ENCODE peak calls at places on chromosomes 13 and 19, in four cellular contexts. One of them, this sample, is unnamed.

GRCh38 chr19:3409346-3410064 is 43.1 kb downstream of the NFIC start:
- DNase-seq in uterus: peak; percentile 65
- DNase-seq in neural progenitor cell: no peak
- DNase-seq in astrocyte of the cerebellum: no peak
- DNase-seq in this sample: no peak

GRCh38 chr19:1505991-1506881 is 6.6 kb downstream of the ADAMTSL5 start:
- DNase-seq in uterus: no peak
- DNase-seq in neural progenitor cell: no peak
- DNase-seq in astrocyte of the cerebellum: no peak
- DNase-seq in this sample: no peak

GRCh38 chr13:111153977-111154332 is 38.8 kb downstream of the ARHGEF7 start:
- DNase-seq in uterus: no peak
- DNase-seq in neural progenitor cell: no peak
- DNase-seq in astrocyte of the cerebellum: no peak
- DNase-seq in this sample: no peak

GRCh38 chr19:35715981-35716734 is 1.6 kb upstream of the KMT2B start:
- DNase-seq in uterus: peak; percentile 68
- DNase-seq in neural progenitor cell: peak; percentile 17
- DNase-seq in astrocyte of the cerebellum: no peak
- DNase-seq in this sample: no peak

GRCh38 chr19:1101337-1101698 is 2.5 kb upstream of the GPX4 start:
- DNase-seq in uterus: peak; percentile 58
- DNase-seq in neural progenitor cell: no peak
- DNase-seq in astrocyte of the cerebellum: no peak
- DNase-seq in this sample: no peak

GRCh38 chr13:36275190-36276002 is 22.2 kb downstream of the CCDC169 start:
- DNase-seq in uterus: no peak
- DNase-seq in neural progenitor cell: peak; percentile 80
- DNase-seq in astrocyte of the cerebellum: peak; percentile 75
- DNase-seq in this sample: peak; percentile 82

GRCh38 chr13:29484236-29484635 is 111.3 kb downstream of the SLC7A1 start:
- DNase-seq in uterus: no peak
- DNase-seq in neural progenitor cell: peak; percentile 61
- DNase-seq in astrocyte of the cerebellum: no peak
- DNase-seq in this sample: no peak

GRCh38 chr13:95341441-95341840 is 40.2 kb upstream of the ABCC4 start:
- DNase-seq in uterus: no peak
- DNase-seq in neural progenitor cell: no peak
- DNase-seq in astrocyte of the cerebellum: peak; percentile 34
- DNase-seq in this sample: no peak

GRCh38 chr13:79799466-79799865 is 318.5 kb downstream of the NDFIP2 start:
- DNase-seq in uterus: no peak
- DNase-seq in neural progenitor cell: no peak
- DNase-seq in astrocyte of the cerebellum: no peak
- DNase-seq in this sample: no peak

GRCh38 chr13:24215732-24216131 is 55.2 kb downstream of the SPATA13 start:
- DNase-seq in uterus: peak; percentile 47
- DNase-seq in neural progenitor cell: peak; percentile 31
- DNase-seq in astrocyte of the cerebellum: peak; percentile 70
- DNase-seq in this sample: peak; percentile 63

GRCh38 chr13:76830805-76831204 is 55.4 kb downstream of the KCTD12 start:
- DNase-seq in uterus: no peak
- DNase-seq in neural progenitor cell: no peak
- DNase-seq in astrocyte of the cerebellum: no peak
- DNase-seq in this sample: no peak

GRCh38 chr19:10936661-10937084 is 8.1 kb downstream of the TIMM29 start:
- DNase-seq in uterus: no peak
- DNase-seq in neural progenitor cell: peak; percentile 96
- DNase-seq in astrocyte of the cerebellum: peak; percentile 72
- DNase-seq in this sample: peak; percentile 81

GRCh38 chr13:25840931-25841330 is 210.9 kb downstream of the SHISA2 start:
- DNase-seq in uterus: no peak
- DNase-seq in neural progenitor cell: no peak
- DNase-seq in astrocyte of the cerebellum: no peak
- DNase-seq in this sample: no peak

GRCh38 chr13:109971006-109971744 is 184.8 kb upstream of the IRS2 start:
- DNase-seq in uterus: no peak
- DNase-seq in neural progenitor cell: no peak
- DNase-seq in astrocyte of the cerebellum: no peak
- DNase-seq in this sample: no peak

GRCh38 chr19:1252221-1252817 is 3.9 kb downstream of the MIDN start:
- DNase-seq in uterus: no peak
- DNase-seq in neural progenitor cell: no peak
- DNase-seq in astrocyte of the cerebellum: no peak
- DNase-seq in this sample: peak; percentile 97

GRCh38 chr19:19407640-19407933 is 2.1 kb downstream of the GATAD2A start:
- DNase-seq in uterus: no peak
- DNase-seq in neural progenitor cell: peak; percentile 38
- DNase-seq in astrocyte of the cerebellum: no peak
- DNase-seq in this sample: no peak
- H3K4me3 ChIP-seq in uterus: peak overlapping the region; percentile 97
- H3K4me3 ChIP-seq in neural progenitor cell: peak overlapping the region; percentile 93
- H3K4me3 ChIP-seq in astrocyte of the cerebellum: no peak overlapping the region
- H3K4me3 ChIP-seq in this sample: peak overlapping the region; percentile 80

DNA sequence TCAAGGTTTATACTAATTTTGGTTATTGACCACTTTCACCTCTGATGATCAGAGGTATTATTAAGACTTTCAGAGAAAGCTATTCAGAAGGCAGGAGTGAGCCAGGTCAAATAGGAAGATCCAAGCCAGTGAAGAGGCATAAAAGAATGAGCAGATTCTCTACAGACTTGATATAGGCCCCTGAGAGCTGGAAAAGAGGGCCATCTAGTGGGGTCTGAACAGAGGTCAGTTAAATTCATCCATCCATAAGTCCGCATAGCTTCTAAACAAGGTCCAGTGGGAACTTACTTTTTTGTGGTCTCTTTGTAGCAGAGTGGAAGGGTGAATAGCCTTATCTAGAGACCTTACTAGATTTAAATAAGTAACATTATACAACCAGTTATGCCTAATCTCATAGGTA is 126.6 kb upstream of the UFM1 start:
- DNase-seq in uterus: no peak
- DNase-seq in neural progenitor cell: peak; percentile 66
- DNase-seq in astrocyte of the cerebellum: peak; percentile 32
- DNase-seq in this sample: peak; percentile 36
- TF ChIP-seq CTCF in uterus: peak; percentile 21
- TF ChIP-seq CTCF in neural progenitor cell: peak; percentile 70
- TF ChIP-seq CTCF in astrocyte of the cerebellum: peak; percentile 50
- TF ChIP-seq CTCF in this sample: peak; percentile 34

GRCh38 chr19:53878786-53879144 is 3.2 kb upstream of the PRKCG start:
- DNase-seq in uterus: no peak
- DNase-seq in neural progenitor cell: no peak
- DNase-seq in astrocyte of the cerebellum: no peak
- DNase-seq in this sample: no peak
- H3K4me3 ChIP-seq in uterus: peak overlapping the region; percentile 36
- H3K4me3 ChIP-seq in neural progenitor cell: peak overlapping the region; percentile 63
- H3K4me3 ChIP-seq in astrocyte of the cerebellum: peak overlapping the region; percentile 58
- H3K4me3 ChIP-seq in this sample: peak overlapping the region; percentile 59

DNA sequence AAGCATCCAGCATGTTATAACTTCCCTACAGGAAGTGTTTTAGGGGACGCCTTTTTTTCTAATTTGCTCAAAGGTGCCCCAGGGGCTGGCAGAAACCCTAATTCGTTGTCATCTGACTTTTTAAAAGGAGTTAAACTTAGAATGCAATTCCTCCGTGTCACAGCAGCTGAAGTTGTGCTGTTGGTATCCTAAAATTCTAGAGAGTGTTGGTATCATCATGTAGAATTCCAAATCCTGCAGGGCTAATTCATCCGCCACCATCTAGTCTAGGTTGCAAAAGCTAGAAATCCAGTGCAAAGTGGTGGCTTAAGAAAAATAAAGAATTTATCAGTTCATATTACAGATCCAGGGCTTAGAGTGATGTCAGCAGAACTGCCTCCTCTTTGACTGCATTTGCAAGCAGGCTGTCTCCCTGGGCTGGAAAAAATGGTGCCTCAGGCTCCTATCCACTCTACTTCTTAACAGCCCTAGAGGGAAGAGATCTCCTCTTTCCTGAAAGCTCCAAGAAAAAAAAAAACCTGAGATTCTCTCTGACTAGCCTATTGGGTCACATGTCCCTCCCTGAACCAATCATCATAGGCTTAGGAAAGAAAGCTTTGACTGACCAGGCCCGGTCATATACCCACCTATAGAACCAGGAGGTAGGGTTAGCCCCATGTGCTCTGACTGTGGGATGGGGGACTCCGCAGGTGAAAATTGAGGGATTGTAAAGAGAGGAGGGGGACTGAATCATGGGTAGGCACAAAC is 73.0 kb downstream of the MAP4K1 start:
- DNase-seq in uterus: no peak
- DNase-seq in neural progenitor cell: peak; percentile 64
- DNase-seq in astrocyte of the cerebellum: peak; percentile 22
- DNase-seq in this sample: no peak
- TF ChIP-seq CTCF in uterus: no peak
- TF ChIP-seq CTCF in neural progenitor cell: peak; percentile 54
- TF ChIP-seq CTCF in astrocyte of the cerebellum: no peak
- TF ChIP-seq CTCF in this sample: no peak

This sample was measured in astrocyte of the spinal cord.